ENCODE peak calls at places on chromosomes 1 and 21, in four cellular contexts. Q is epithelial cell of esophagus, X is astrocyte of the cerebellum, H is LNCaP clone FGC. P is an unnamed sample.

GRCh38 chr1:43255438-43256210 is 14.2 kb upstream of the TMEM125 start:
- DNase-seq in X (no peak), Q (no peak), H (no peak), P (no peak)

GRCh38 chr1:51235611-51236547 is at the start of gene RNF11:
- DNase-seq in H (peak), Q (peak), X (peak), P (peak)

GRCh38 chr1:168671782-168672181 is 57.2 kb downstream of the DPT start:
- DNase-seq in H (no peak), X (no peak), Q (no peak), P (no peak)

GRCh38 chr1:71351438-71351837 is 270.6 kb upstream of the ZRANB2 start:
- DNase-seq in H (peak), X (peak), Q (peak), P (peak)

GRCh38 chr1:94808682-94809081 is 11.5 kb upstream of the SLC44A3 start:
- DNase-seq in X (no peak), H (no peak), Q (no peak), P (no peak)

GRCh38 chr1:107529511-107530149 is 388.8 kb downstream of the NTNG1 start:
- DNase-seq in H (peak), X (peak), Q (peak), P (peak)

GRCh38 chr1:220198186-220199005 is 73.9 kb downstream of the RAB3GAP2 start:
- DNase-seq in H (no peak), Q (no peak), X (no peak), P (no peak)

GRCh38 chr21:25362375-25363267 is 244.7 kb downstream of the MRPL39 start:
- DNase-seq in H (no peak), Q (no peak), X (no peak), P (no peak)

GRCh38 chr1:161725888-161726630 is 4.7 kb downstream of the FCRLB start:
- DNase-seq in X (no peak), Q (peak), H (no peak), P (no peak)

GRCh38 chr1:220113136-220113695 is 19.3 kb downstream of the IARS2 start:
- DNase-seq in H (peak), Q (peak), X (no peak), P (no peak)

GRCh38 chr1:87968259-87968955 is 639.7 kb downstream of the LMO4 start:
- DNase-seq in H (no peak), X (peak), Q (no peak), P (peak)

GRCh38 chr1:192892934-192893333 is 84.1 kb downstream of the RGS2 start:
- DNase-seq in Q (peak), H (no peak), X (no peak), P (no peak)

GRCh38 chr1:69648486-69648885 is 80.8 kb downstream of the LRRC7 start:
- DNase-seq in H (no peak), Q (peak), X (peak), P (peak)

GRCh38 chr1:232899278-232899677 is 51.1 kb upstream of the NTPCR start:
- DNase-seq in X (no peak), Q (no peak), H (no peak), P (no peak)

GRCh38 chr1:180786633-180787032 is 126.1 kb upstream of the KIAA1614 start:
- DNase-seq in X (no peak), H (no peak), Q (peak), P (no peak)

GRCh38 chr1:198681831-198682756 is 43.3 kb downstream of the PTPRC start:
- DNase-seq in H (no peak), Q (peak), X (peak), P (peak)

GRCh38 chr1:185291159-185291558 is 25.9 kb downstream of the IVNS1ABP start:
- DNase-seq in H (no peak), X (no peak), Q (no peak), P (no peak)

GRCh38 chr1:161910516-161911077 is 113.1 kb downstream of the OLFML2B start:
- DNase-seq in X (no peak), H (no peak), Q (no peak), P (no peak)

GRCh38 chr1:173355281-173356031 is 121.7 kb upstream of the PRDX6 start:
- DNase-seq in Q (no peak), X (no peak), H (no peak), P (no peak)

GRCh38 chr1:149962039-149962647 is 25.5 kb upstream of the MTMR11 start:
- DNase-seq in Q (peak), H (peak), X (peak), P (peak)

GRCh38 chr1:154810571-154810970 is 59.5 kb downstream of the KCNN3 start:
- DNase-seq in Q (peak), X (no peak), H (no peak), P (no peak)

GRCh38 chr21:42472521-42472920 is 23.5 kb downstream of the RSPH1 start:
- DNase-seq in H (no peak), Q (no peak), X (no peak), P (no peak)

GRCh38 chr1:46809904-46810303 is 11.1 kb downstream of the CYP4B1 start:
- DNase-seq in X (no peak), H (no peak), Q (no peak), P (no peak)

GRCh38 chr1:184854036-184854435 is 99.4 kb upstream of the EDEM3 start:
- DNase-seq in H (no peak), Q (no peak), X (no peak), P (no peak)

GRCh38 chr1:107704911-107705310 is 260.1 kb downstream of the VAV3 start:
- DNase-seq in H (no peak), Q (peak), X (no peak), P (peak)

GRCh38 chr1:213374369-213374768 is 323.3 kb downstream of the RPS6KC1 start:
- DNase-seq in X (peak), Q (peak), H (no peak), P (no peak)

GRCh38 chr1:31183927-31184554 is 55.6 kb downstream of the NKAIN1 start:
- DNase-seq in X (peak), Q (peak), H (peak), P (no peak)

GRCh38 chr1:196007763-196008162 is 600.5 kb downstream of the KCNT2 start:
- DNase-seq in Q (no peak), H (peak), X (no peak), P (no peak)

GRCh38 chr1:63774617-63775417 is 1.0 kb downstream of the ROR1 start:
- DNase-seq in Q (peak), X (no peak), H (no peak), P (no peak)

GRCh38 chr1:3654549-3655281 is 2.4 kb downstream of the TP73 start:
- DNase-seq in H (no peak), X (no peak), Q (no peak), P (no peak)

GRCh38 chr1:234437423-234438171 is 41.4 kb downstream of the TARBP1 start:
- DNase-seq in Q (no peak), X (peak), H (peak), P (no peak)
- H3K4me3 ChIP-seq in Q (no peak), X (no peak), H (no peak), P (no peak)

GRCh38 chr1:39671433-39671792 is 494 bp downstream of the NT5C1A start:
- DNase-seq in Q (no peak), H (no peak), X (no peak), P (no peak)
- H3K4me3 ChIP-seq in Q (peak), H (peak), X (peak), P (peak)

DNA sequence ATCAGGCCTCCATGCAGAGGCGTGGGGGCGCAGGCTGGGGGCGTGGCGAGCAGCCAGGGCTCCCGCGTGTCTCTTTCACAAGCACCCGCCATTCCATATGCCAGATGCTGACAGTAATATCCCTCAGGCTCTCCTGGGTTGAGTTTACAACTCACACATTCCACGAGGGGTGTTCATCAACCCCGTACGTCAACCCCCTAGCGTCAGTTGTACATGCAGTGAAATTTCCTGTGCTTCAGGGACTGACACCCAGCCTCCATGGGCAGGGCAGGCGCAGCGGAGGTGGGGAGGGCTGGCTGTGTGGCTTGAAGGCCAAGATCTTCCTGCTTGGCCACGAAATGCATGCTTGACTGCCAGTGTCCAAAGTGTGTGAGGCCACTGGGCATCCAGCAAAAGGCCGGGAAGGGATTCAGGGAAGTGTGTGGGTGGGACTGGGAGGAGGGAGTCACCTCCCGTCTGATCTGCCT is 33.6 kb downstream of the CLIC6 start:
- DNase-seq in X (no peak), Q (peak), H (no peak), P (peak)
- H3K4me3 ChIP-seq in X (no peak), Q (no peak), H (no peak), P (no peak)

GRCh38 chr1:197541411-197541810 is 233.9 kb downstream of the DENND1B start:
- DNase-seq in H (no peak), Q (no peak), X (no peak), P (no peak)

GRCh38 chr1:197544130-197544529 is 231.2 kb downstream of the DENND1B start:
- DNase-seq in X (no peak), Q (no peak), H (no peak), P (no peak)

GRCh38 chr1:197544553-197544952 is 230.7 kb downstream of the DENND1B start:
- DNase-seq in X (no peak), H (no peak), Q (no peak), P (no peak)

GRCh38 chr1:197546989-197547388 is 228.3 kb downstream of the DENND1B start:
- DNase-seq in Q (no peak), X (no peak), H (no peak), P (no peak)
- H3K4me3 ChIP-seq in Q (no peak), X (no peak), H (no peak), P (no peak)

DNA sequence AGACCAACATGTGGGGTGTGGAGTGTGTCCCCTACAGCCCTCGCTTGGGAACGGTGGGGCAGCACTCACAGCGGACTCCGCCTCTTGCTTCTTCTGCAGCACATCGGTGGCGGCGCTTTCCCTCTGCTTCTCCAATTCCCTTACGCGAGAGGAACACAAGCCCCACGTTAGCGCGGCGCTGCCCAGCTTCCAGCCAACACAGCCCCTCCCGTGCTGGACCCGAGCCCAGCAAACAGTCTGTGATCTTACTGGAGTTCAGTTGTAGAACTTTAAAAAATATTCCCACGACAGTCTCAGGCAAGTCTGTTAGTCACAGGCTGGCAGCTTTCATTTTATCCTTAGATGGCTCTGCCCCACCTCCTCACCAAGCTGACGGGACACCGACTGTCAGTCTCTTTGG is 13.6 kb downstream of the THAP3 start:
- DNase-seq in Q (no peak), H (no peak), X (peak), P (peak)
- H3K4me3 ChIP-seq in Q (no peak), H (no peak), X (no peak), P (no peak)

GRCh38 chr1:35702540-35702939 is 16.1 kb downstream of the C1orf216 start:
- DNase-seq in Q (no peak), H (no peak), X (no peak), P (no peak)

GRCh38 chr1:35708179-35708891 is 10.3 kb downstream of the C1orf216 start:
- DNase-seq in X (no peak), Q (no peak), H (no peak), P (no peak)

GRCh38 chr1:35708952-35709351 is 9.7 kb downstream of the C1orf216 start:
- DNase-seq in H (no peak), X (no peak), Q (no peak), P (no peak)

GRCh38 chr1:35706846-35707245 is 11.8 kb downstream of the C1orf216 start:
- DNase-seq in H (no peak), X (no peak), Q (no peak), P (no peak)

GRCh38 chr1:35707253-35708178 is 11.2 kb downstream of the C1orf216 start:
- DNase-seq in Q (no peak), X (no peak), H (no peak), P (no peak)
- H3K4me3 ChIP-seq in Q (peak), X (peak), H (no peak), P (peak)